ENCODE peak calls at places on chromosomes 11 and 22, in nine cellular contexts. One of them, this sample, is unnamed.

GRCh38 chr22:30250713-30251267 is 4.2 kb upstream of the LIF start:
- DNase-seq in kidney epithelial cell: peak
- DNase-seq in astrocyte of the spinal cord: peak
- DNase-seq in neural progenitor cell: no peak
- DNase-seq in PC-3: peak
- DNase-seq in cardiac fibroblast: peak
- DNase-seq in AG04450: no peak
- DNase-seq in esophagus squamous epithelium: no peak
- DNase-seq in epithelial cell of esophagus: peak
- DNase-seq in this sample: no peak

GRCh38 chr22:44646141-44646540 is 55.9 kb upstream of the PRR5 start:
- DNase-seq in kidney epithelial cell: no peak
- DNase-seq in astrocyte of the spinal cord: no peak
- DNase-seq in neural progenitor cell: no peak
- DNase-seq in PC-3: no peak
- DNase-seq in cardiac fibroblast: no peak
- DNase-seq in AG04450: no peak
- DNase-seq in esophagus squamous epithelium: no peak
- DNase-seq in epithelial cell of esophagus: no peak
- DNase-seq in this sample: no peak

GRCh38 chr11:77038029-77038824 is 4.0 kb downstream of the B3GNT6 start:
- DNase-seq in kidney epithelial cell: no peak
- DNase-seq in astrocyte of the spinal cord: no peak
- DNase-seq in neural progenitor cell: no peak
- DNase-seq in PC-3: peak
- DNase-seq in cardiac fibroblast: no peak
- DNase-seq in AG04450: no peak
- DNase-seq in esophagus squamous epithelium: no peak
- DNase-seq in epithelial cell of esophagus: no peak
- DNase-seq in this sample: no peak

GRCh38 chr11:78079232-78080083 is at the start of gene NDUFC2:
- DNase-seq in kidney epithelial cell: peak
- DNase-seq in astrocyte of the spinal cord: peak
- DNase-seq in neural progenitor cell: peak
- DNase-seq in PC-3: peak
- DNase-seq in cardiac fibroblast: peak
- DNase-seq in AG04450: peak
- DNase-seq in esophagus squamous epithelium: no peak
- DNase-seq in epithelial cell of esophagus: peak
- DNase-seq in this sample: peak

GRCh38 chr11:85423794-85424193 is 203.3 kb downstream of the DLG2 start:
- DNase-seq in kidney epithelial cell: no peak
- DNase-seq in astrocyte of the spinal cord: no peak
- DNase-seq in neural progenitor cell: no peak
- DNase-seq in PC-3: no peak
- DNase-seq in cardiac fibroblast: no peak
- DNase-seq in AG04450: no peak
- DNase-seq in esophagus squamous epithelium: no peak
- DNase-seq in epithelial cell of esophagus: no peak
- DNase-seq in this sample: no peak

GRCh38 chr11:134815404-134815803 is 403.4 kb upstream of the B3GAT1 start:
- DNase-seq in kidney epithelial cell: no peak
- DNase-seq in astrocyte of the spinal cord: no peak
- DNase-seq in neural progenitor cell: no peak
- DNase-seq in PC-3: peak
- DNase-seq in cardiac fibroblast: no peak
- DNase-seq in AG04450: no peak
- DNase-seq in esophagus squamous epithelium: no peak
- DNase-seq in epithelial cell of esophagus: no peak
- DNase-seq in this sample: no peak

GRCh38 chr22:37334461-37334858 is 52.2 kb downstream of the CYTH4 start:
- DNase-seq in kidney epithelial cell: no peak
- DNase-seq in astrocyte of the spinal cord: no peak
- DNase-seq in neural progenitor cell: peak
- DNase-seq in PC-3: peak
- DNase-seq in cardiac fibroblast: no peak
- DNase-seq in AG04450: no peak
- DNase-seq in esophagus squamous epithelium: no peak
- DNase-seq in epithelial cell of esophagus: no peak
- DNase-seq in this sample: no peak

GRCh38 chr11:72232260-72233055 is 7.9 kb downstream of the INPPL1 start:
- DNase-seq in kidney epithelial cell: no peak
- DNase-seq in astrocyte of the spinal cord: no peak
- DNase-seq in neural progenitor cell: no peak
- DNase-seq in PC-3: no peak
- DNase-seq in cardiac fibroblast: no peak
- DNase-seq in AG04450: no peak
- DNase-seq in esophagus squamous epithelium: no peak
- DNase-seq in epithelial cell of esophagus: no peak
- DNase-seq in this sample: no peak

GRCh38 chr11:73760066-73760679 is 701 bp downstream of the RAB6A start:
- DNase-seq in kidney epithelial cell: no peak
- DNase-seq in astrocyte of the spinal cord: peak
- DNase-seq in neural progenitor cell: peak
- DNase-seq in PC-3: peak
- DNase-seq in cardiac fibroblast: peak
- DNase-seq in AG04450: no peak
- DNase-seq in esophagus squamous epithelium: no peak
- DNase-seq in epithelial cell of esophagus: no peak
- DNase-seq in this sample: no peak

GRCh38 chr22:50532824-50533344 is 3.1 kb upstream of the TYMP start:
- DNase-seq in kidney epithelial cell: no peak
- DNase-seq in astrocyte of the spinal cord: no peak
- DNase-seq in neural progenitor cell: no peak
- DNase-seq in PC-3: no peak
- DNase-seq in cardiac fibroblast: no peak
- DNase-seq in AG04450: no peak
- DNase-seq in esophagus squamous epithelium: no peak
- DNase-seq in epithelial cell of esophagus: no peak
- DNase-seq in this sample: no peak

GRCh38 chr11:21944577-21944976 is 248.3 kb upstream of the ANO5 start:
- DNase-seq in kidney epithelial cell: no peak
- DNase-seq in astrocyte of the spinal cord: no peak
- DNase-seq in neural progenitor cell: no peak
- DNase-seq in PC-3: no peak
- DNase-seq in cardiac fibroblast: no peak
- DNase-seq in AG04450: no peak
- DNase-seq in esophagus squamous epithelium: no peak
- DNase-seq in epithelial cell of esophagus: no peak
- DNase-seq in this sample: no peak

GRCh38 chr11:72624496-72625201 is 49.6 kb downstream of the PDE2A start:
- DNase-seq in kidney epithelial cell: no peak
- DNase-seq in astrocyte of the spinal cord: no peak
- DNase-seq in neural progenitor cell: no peak
- DNase-seq in PC-3: no peak
- DNase-seq in cardiac fibroblast: no peak
- DNase-seq in AG04450: no peak
- DNase-seq in esophagus squamous epithelium: no peak
- DNase-seq in epithelial cell of esophagus: no peak
- DNase-seq in this sample: no peak

GRCh38 chr22:45305456-45306065 is 4.2 kb upstream of the FAM118A start:
- DNase-seq in kidney epithelial cell: no peak
- DNase-seq in astrocyte of the spinal cord: no peak
- DNase-seq in neural progenitor cell: no peak
- DNase-seq in PC-3: no peak
- DNase-seq in cardiac fibroblast: no peak
- DNase-seq in AG04450: no peak
- DNase-seq in esophagus squamous epithelium: no peak
- DNase-seq in epithelial cell of esophagus: no peak
- DNase-seq in this sample: no peak

GRCh38 chr22:27867958-27868737 is 50.9 kb downstream of the PITPNB start:
- DNase-seq in kidney epithelial cell: no peak
- DNase-seq in astrocyte of the spinal cord: no peak
- DNase-seq in neural progenitor cell: no peak
- DNase-seq in PC-3: no peak
- DNase-seq in cardiac fibroblast: no peak
- DNase-seq in AG04450: no peak
- DNase-seq in esophagus squamous epithelium: no peak
- DNase-seq in epithelial cell of esophagus: peak
- DNase-seq in this sample: no peak
- H3K4me3 ChIP-seq in kidney epithelial cell: no peak
- H3K4me3 ChIP-seq in astrocyte of the spinal cord: no peak
- H3K4me3 ChIP-seq in neural progenitor cell: no peak
- H3K4me3 ChIP-seq in PC-3: no peak
- H3K4me3 ChIP-seq in cardiac fibroblast: no peak
- H3K4me3 ChIP-seq in AG04450: no peak
- H3K4me3 ChIP-seq in esophagus squamous epithelium: peak
- H3K4me3 ChIP-seq in epithelial cell of esophagus: no peak
- H3K4me3 ChIP-seq in this sample: no peak

GRCh38 chr11:79265756-79266322 is 175.0 kb downstream of the TENM4 start:
- DNase-seq in kidney epithelial cell: no peak
- DNase-seq in astrocyte of the spinal cord: no peak
- DNase-seq in neural progenitor cell: no peak
- DNase-seq in PC-3: no peak
- DNase-seq in cardiac fibroblast: peak
- DNase-seq in AG04450: no peak
- DNase-seq in esophagus squamous epithelium: no peak
- DNase-seq in epithelial cell of esophagus: no peak
- DNase-seq in this sample: no peak

GRCh38 chr11:79273781-79274180 is 167.0 kb downstream of the TENM4 start:
- DNase-seq in kidney epithelial cell: no peak
- DNase-seq in astrocyte of the spinal cord: no peak
- DNase-seq in neural progenitor cell: peak
- DNase-seq in PC-3: no peak
- DNase-seq in cardiac fibroblast: no peak
- DNase-seq in AG04450: no peak
- DNase-seq in esophagus squamous epithelium: no peak
- DNase-seq in epithelial cell of esophagus: no peak
- DNase-seq in this sample: no peak

GRCh38 chr11:79274636-79275315 is 166.1 kb downstream of the TENM4 start:
- DNase-seq in kidney epithelial cell: no peak
- DNase-seq in astrocyte of the spinal cord: peak
- DNase-seq in neural progenitor cell: no peak
- DNase-seq in PC-3: no peak
- DNase-seq in cardiac fibroblast: no peak
- DNase-seq in AG04450: peak
- DNase-seq in esophagus squamous epithelium: no peak
- DNase-seq in epithelial cell of esophagus: no peak
- DNase-seq in this sample: peak

GRCh38 chr11:79266391-79266790 is 174.4 kb downstream of the TENM4 start:
- DNase-seq in kidney epithelial cell: no peak
- DNase-seq in astrocyte of the spinal cord: no peak
- DNase-seq in neural progenitor cell: no peak
- DNase-seq in PC-3: no peak
- DNase-seq in cardiac fibroblast: no peak
- DNase-seq in AG04450: no peak
- DNase-seq in esophagus squamous epithelium: no peak
- DNase-seq in epithelial cell of esophagus: no peak
- DNase-seq in this sample: no peak

GRCh38 chr11:79269923-79270322 is 170.9 kb downstream of the TENM4 start:
- DNase-seq in kidney epithelial cell: no peak
- DNase-seq in astrocyte of the spinal cord: no peak
- DNase-seq in neural progenitor cell: peak
- DNase-seq in PC-3: no peak
- DNase-seq in cardiac fibroblast: no peak
- DNase-seq in AG04450: no peak
- DNase-seq in esophagus squamous epithelium: no peak
- DNase-seq in epithelial cell of esophagus: no peak
- DNase-seq in this sample: no peak
- TF ChIP-seq CTCF in kidney epithelial cell: no peak
- TF ChIP-seq CTCF in astrocyte of the spinal cord: peak
- TF ChIP-seq CTCF in neural progenitor cell: peak
- TF ChIP-seq CTCF in PC-3: no peak
- TF ChIP-seq CTCF in cardiac fibroblast: no peak
- TF ChIP-seq CTCF in AG04450: no peak
- TF ChIP-seq CTCF in esophagus squamous epithelium: no peak
- TF ChIP-seq CTCF in epithelial cell of esophagus: no peak
- TF ChIP-seq CTCF in this sample: no peak

GRCh38 chr11:553949-554398 is 6.6 kb downstream of the LMNTD2 start:
- DNase-seq in kidney epithelial cell: no peak
- DNase-seq in astrocyte of the spinal cord: no peak
- DNase-seq in neural progenitor cell: no peak
- DNase-seq in PC-3: no peak
- DNase-seq in cardiac fibroblast: no peak
- DNase-seq in AG04450: no peak
- DNase-seq in esophagus squamous epithelium: no peak
- DNase-seq in epithelial cell of esophagus: no peak
- DNase-seq in this sample: no peak

GRCh38 chr11:555500-556174 is 4.9 kb downstream of the LMNTD2 start:
- DNase-seq in kidney epithelial cell: no peak
- DNase-seq in astrocyte of the spinal cord: no peak
- DNase-seq in neural progenitor cell: peak
- DNase-seq in PC-3: no peak
- DNase-seq in cardiac fibroblast: no peak
- DNase-seq in AG04450: no peak
- DNase-seq in esophagus squamous epithelium: no peak
- DNase-seq in epithelial cell of esophagus: no peak
- DNase-seq in this sample: no peak

GRCh38 chr11:554428-554823 is 6.1 kb downstream of the LMNTD2 start:
- DNase-seq in kidney epithelial cell: no peak
- DNase-seq in astrocyte of the spinal cord: no peak
- DNase-seq in neural progenitor cell: no peak
- DNase-seq in PC-3: no peak
- DNase-seq in cardiac fibroblast: no peak
- DNase-seq in AG04450: no peak
- DNase-seq in esophagus squamous epithelium: no peak
- DNase-seq in epithelial cell of esophagus: no peak
- DNase-seq in this sample: no peak

GRCh38 chr11:556175-556699 is 4.3 kb downstream of the LMNTD2 start:
- DNase-seq in kidney epithelial cell: no peak
- DNase-seq in astrocyte of the spinal cord: no peak
- DNase-seq in neural progenitor cell: peak
- DNase-seq in PC-3: no peak
- DNase-seq in cardiac fibroblast: no peak
- DNase-seq in AG04450: no peak
- DNase-seq in esophagus squamous epithelium: no peak
- DNase-seq in epithelial cell of esophagus: peak
- DNase-seq in this sample: no peak

GRCh38 chr11:554824-555499 is 5.6 kb downstream of the LMNTD2 start:
- DNase-seq in kidney epithelial cell: no peak
- DNase-seq in astrocyte of the spinal cord: peak
- DNase-seq in neural progenitor cell: peak
- DNase-seq in PC-3: peak
- DNase-seq in cardiac fibroblast: peak
- DNase-seq in AG04450: no peak
- DNase-seq in esophagus squamous epithelium: no peak
- DNase-seq in epithelial cell of esophagus: peak
- DNase-seq in this sample: no peak
- H3K4me3 ChIP-seq in kidney epithelial cell: peak
- H3K4me3 ChIP-seq in astrocyte of the spinal cord: no peak
- H3K4me3 ChIP-seq in neural progenitor cell: peak
- H3K4me3 ChIP-seq in PC-3: peak
- H3K4me3 ChIP-seq in cardiac fibroblast: no peak
- H3K4me3 ChIP-seq in AG04450: no peak
- H3K4me3 ChIP-seq in esophagus squamous epithelium: peak
- H3K4me3 ChIP-seq in epithelial cell of esophagus: peak
- H3K4me3 ChIP-seq in this sample: no peak

DNA sequence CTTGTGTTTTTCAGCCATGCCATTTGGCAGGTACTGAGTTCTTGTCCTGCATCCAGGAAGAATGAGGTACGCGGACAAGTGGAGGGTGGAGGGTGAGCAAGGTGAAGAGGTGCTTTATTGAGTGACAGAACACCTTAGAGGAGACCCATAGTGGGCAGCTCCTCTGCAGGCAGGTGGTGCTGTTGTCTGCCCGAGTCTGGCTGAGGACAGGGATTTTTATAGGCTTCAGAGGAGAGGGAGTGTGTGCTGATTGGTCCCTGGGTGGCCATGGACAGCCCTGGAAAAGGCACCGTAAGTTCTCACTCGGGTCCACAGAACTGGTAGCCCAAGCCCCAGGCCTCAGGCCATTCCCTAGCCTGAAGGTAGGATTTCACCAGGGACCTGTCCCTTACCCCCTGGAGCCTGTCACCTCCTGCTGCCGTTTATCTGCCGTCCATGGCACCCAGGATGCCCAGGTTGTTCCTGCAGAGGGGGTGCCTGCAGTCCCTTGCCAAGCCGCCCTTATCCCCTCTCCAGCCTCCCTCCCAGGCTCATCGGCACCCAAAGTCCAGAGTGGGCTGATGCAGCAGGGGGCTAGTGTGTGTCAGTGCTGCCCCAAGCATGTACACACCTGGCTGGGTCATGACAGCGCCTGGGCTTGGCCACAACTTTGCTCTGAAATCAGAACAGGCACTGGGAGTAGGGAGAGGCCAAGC is 213.6 kb downstream of the LRRC4C start:
- DNase-seq in kidney epithelial cell: no peak
- DNase-seq in astrocyte of the spinal cord: no peak
- DNase-seq in neural progenitor cell: peak
- DNase-seq in PC-3: peak
- DNase-seq in cardiac fibroblast: no peak
- DNase-seq in AG04450: no peak
- DNase-seq in esophagus squamous epithelium: no peak
- DNase-seq in epithelial cell of esophagus: no peak
- DNase-seq in this sample: no peak
- TF ChIP-seq CTCF in kidney epithelial cell: peak
- TF ChIP-seq CTCF in astrocyte of the spinal cord: no peak
- TF ChIP-seq CTCF in neural progenitor cell: peak
- TF ChIP-seq CTCF in PC-3: peak
- TF ChIP-seq CTCF in cardiac fibroblast: no peak
- TF ChIP-seq CTCF in AG04450: no peak
- TF ChIP-seq CTCF in esophagus squamous epithelium: no peak
- TF ChIP-seq CTCF in epithelial cell of esophagus: no peak
- TF ChIP-seq CTCF in this sample: no peak

This sample was measured in HFF-Myc.